ENCODE peak calls at places on chromosomes 4 and X, in eight cellular contexts. Z is A549; M is CD4-positive, alpha-beta T cell; L is CD8-positive, alpha-beta memory T cell; G is NCI-H2171; B is HuH-7; O is WERI-Rb-1; I is putamen. A is an unnamed sample.

GRCh38 chr4:41181037-41181436 is 33.3 kb downstream of the APBB2 start:
- DNase-seq in Z (no peak), L (no peak), M (no peak), I (peak), B (no peak), G (no peak), O (no peak), A (no peak)

GRCh38 chrX:132209527-132209926 is 9.7 kb downstream of the RAP2C start:
- DNase-seq in G (no peak), L (no peak), M (no peak), I (no peak), O (no peak), Z (no peak), B (no peak), A (no peak)

GRCh38 chrX:134932528-134933217 is 58.1 kb upstream of the SMIM10 start:
- DNase-seq in Z (no peak), L (no peak), I (no peak), G (no peak), O (no peak), B (no peak), M (no peak), A (peak)

GRCh38 chrX:131703646-131704045 is 159.8 kb downstream of the OR13H1 start:
- DNase-seq in I (no peak), G (no peak), Z (no peak), L (no peak), B (no peak), M (no peak), O (peak), A (no peak)

GRCh38 chr4:119626420-119626819 is 2.2 kb downstream of the PDE5A start:
- DNase-seq in L (no peak), O (no peak), B (no peak), I (no peak), M (no peak), G (no peak), Z (no peak), A (no peak)

GRCh38 chrX:48468693-48469691 is 1.1 kb downstream of the SLC38A5 start:
- DNase-seq in L (peak), G (no peak), O (peak), Z (no peak), I (no peak), B (no peak), M (no peak), A (no peak)

GRCh38 chr4:8409271-8410065 is 31.1 kb downstream of the ACOX3 start:
- DNase-seq in L (peak), I (no peak), O (peak), G (no peak), B (no peak), M (peak), Z (no peak), A (no peak)

GRCh38 chr4:39621582-39621981 is 17.1 kb downstream of the SMIM14 start:
- DNase-seq in Z (no peak), B (no peak), L (no peak), O (no peak), M (no peak), I (no peak), G (no peak), A (peak)

GRCh38 chr4:98745372-98745771 is 87.0 kb upstream of the TSPAN5 start:
- DNase-seq in Z (no peak), M (no peak), L (no peak), G (no peak), I (no peak), B (peak), O (peak), A (peak)

A was measured in HepG2.